ENCODE peak calls at places on chromosomes 2 and 18, in eight cellular contexts. T is body of pancreas, W is prostate gland, R is SJSA1, Z is neural progenitor cell, E is Caco-2, J is psoas muscle, H is Peyer's patch. B is an unnamed sample.
A peak's percentile ranks its signal among the peaks of the same experiment; 100 is the strongest.

GRCh38 chr2:161975062-161975812 is 98.8 kb downstream of the DPP4 start:
- DNase-seq in T (no peak), W (no peak), R (no peak), Z (no peak), E (no peak), J (no peak), H (no peak), B (no peak)

GRCh38 chr2:231884438-231885140 is 41.6 kb downstream of the NPPC start:
- DNase-seq in T (no peak), W (no peak), R (no peak), Z (no peak), E (no peak), J (no peak), H (no peak), B (no peak)

GRCh38 chr2:9556121-9556869 is 665 bp upstream of the ADAM17 start:
- DNase-seq in T (no peak), W (peak; percentile 8), R (no peak), Z (no peak), E (no peak), J (no peak), H (no peak), B (no peak)

GRCh38 chr2:127843677-127844076 is 14.3 kb downstream of the POLR2D start:
- DNase-seq in T (no peak), W (no peak), R (no peak), Z (no peak), E (no peak), J (no peak), H (no peak), B (no peak)

GRCh38 chr18:3321133-3321812 is 59.3 kb downstream of the MYL12B start:
- DNase-seq in T (peak; percentile 13), W (no peak), R (no peak), Z (no peak), E (no peak), J (no peak), H (no peak), B (no peak)

GRCh38 chr2:109148347-109148746 is 19.3 kb downstream of the SH3RF3 start:
- DNase-seq in T (no peak), W (no peak), R (no peak), Z (no peak), E (no peak), J (no peak), H (no peak), B (no peak)

GRCh38 chr2:145380436-145381017 is 860.6 kb upstream of the ZEB2 start:
- DNase-seq in T (no peak), W (no peak), R (no peak), Z (no peak), E (no peak), J (no peak), H (no peak), B (no peak)

GRCh38 chr2:229611360-229611759 is 103.0 kb downstream of the DNER start:
- DNase-seq in T (no peak), W (no peak), R (no peak), Z (no peak), E (no peak), J (no peak), H (no peak), B (no peak)

GRCh38 chr18:61569176-61569892 is 236.1 kb downstream of the CDH20 start:
- DNase-seq in T (no peak), W (no peak), R (peak; percentile 79), Z (no peak), E (no peak), J (peak; percentile 19), H (no peak), B (peak; percentile 51)

GRCh38 chr2:71452565-71452964 is 796 bp upstream of the DYSF start:
- DNase-seq in T (no peak), W (no peak), R (no peak), Z (peak; percentile 57), E (peak; percentile 81), J (peak; percentile 75), H (no peak), B (peak; percentile 52)

GRCh38 chr2:71455011-71455740 is 1.8 kb downstream of the DYSF start:
- DNase-seq in T (no peak), W (no peak), R (no peak), Z (no peak), E (no peak), J (no peak), H (no peak), B (no peak)

GRCh38 chr2:71454221-71455010 is 1.1 kb downstream of the DYSF start:
- DNase-seq in T (no peak), W (no peak), R (no peak), Z (no peak), E (no peak), J (peak; percentile 67), H (no peak), B (peak; percentile 73)

GRCh38 chr2:71451695-71452094 is 1.7 kb upstream of the DYSF start:
- DNase-seq in T (no peak), W (no peak), R (no peak), Z (no peak), E (no peak), J (no peak), H (no peak), B (no peak)

GRCh38 chr2:71453404-71454220 is at the start of gene DYSF:
- DNase-seq in T (peak; percentile 38), W (no peak), R (no peak), Z (peak; percentile 88), E (peak; percentile 67), J (peak; percentile 80), H (no peak), B (peak; percentile 71)
- H3K4me1 ChIP-seq in T (peaks cover 21% of the 10 kb centered on the region), W (peaks cover 5% of the 10 kb centered on the region), R (peaks cover 46% of the 10 kb centered on the region), Z (peaks cover 32% of the 10 kb centered on the region), E (peaks cover 18% of the 10 kb centered on the region), J (peaks cover 71% of the 10 kb centered on the region), H (no peaks in the 10 kb centered on the region), B (peaks cover 82% of the 10 kb centered on the region)

DNA sequence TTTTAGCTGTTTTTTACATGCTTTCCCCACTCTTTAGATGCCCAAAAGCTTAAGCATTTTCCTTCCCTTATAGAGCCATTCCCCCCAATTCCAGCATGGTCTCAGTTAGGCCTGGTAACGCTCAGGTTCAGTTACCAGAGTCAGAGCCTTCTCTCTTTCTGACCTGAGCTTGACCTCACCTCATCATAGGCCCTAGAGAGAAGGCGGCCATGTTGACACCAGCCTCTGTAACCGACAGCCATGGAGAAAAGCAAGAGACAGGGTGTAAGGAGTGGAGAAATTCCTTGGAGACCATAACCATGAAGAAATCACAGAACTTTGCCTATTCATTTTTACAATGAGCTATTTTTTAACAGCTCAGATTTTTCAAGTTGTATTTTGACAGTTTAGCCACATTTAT is 99.4 kb downstream of the RTN4 start:
- DNase-seq in T (no peak), W (no peak), R (no peak), Z (no peak), E (no peak), J (no peak), H (no peak), B (no peak)
- H3K4me1 ChIP-seq in T (peaks cover 14% of the 10 kb centered on the region), W (peaks cover 16% of the 10 kb centered on the region), R (peaks cover 24% of the 10 kb centered on the region), Z (peaks cover 26% of the 10 kb centered on the region), E (peaks cover 7% of the 10 kb centered on the region), J (peaks cover 18% of the 10 kb centered on the region), H (no peaks in the 10 kb centered on the region), B (no peaks in the 10 kb centered on the region)

GRCh38 chr2:174632847-174633620 is 35.4 kb upstream of the WIPF1 start:
- DNase-seq in T (no peak), W (no peak), R (no peak), Z (no peak), E (no peak), J (no peak), H (peak; percentile 28), B (no peak)
- H3K4me1 ChIP-seq in T (no peaks in the 10 kb centered on the region), W (no peaks in the 10 kb centered on the region), R (peaks cover 22% of the 10 kb centered on the region), Z (peaks cover 12% of the 10 kb centered on the region), E (no peaks in the 10 kb centered on the region), J (no peaks in the 10 kb centered on the region), H (peaks cover 5% of the 10 kb centered on the region), B (peaks cover 46% of the 10 kb centered on the region)

DNA sequence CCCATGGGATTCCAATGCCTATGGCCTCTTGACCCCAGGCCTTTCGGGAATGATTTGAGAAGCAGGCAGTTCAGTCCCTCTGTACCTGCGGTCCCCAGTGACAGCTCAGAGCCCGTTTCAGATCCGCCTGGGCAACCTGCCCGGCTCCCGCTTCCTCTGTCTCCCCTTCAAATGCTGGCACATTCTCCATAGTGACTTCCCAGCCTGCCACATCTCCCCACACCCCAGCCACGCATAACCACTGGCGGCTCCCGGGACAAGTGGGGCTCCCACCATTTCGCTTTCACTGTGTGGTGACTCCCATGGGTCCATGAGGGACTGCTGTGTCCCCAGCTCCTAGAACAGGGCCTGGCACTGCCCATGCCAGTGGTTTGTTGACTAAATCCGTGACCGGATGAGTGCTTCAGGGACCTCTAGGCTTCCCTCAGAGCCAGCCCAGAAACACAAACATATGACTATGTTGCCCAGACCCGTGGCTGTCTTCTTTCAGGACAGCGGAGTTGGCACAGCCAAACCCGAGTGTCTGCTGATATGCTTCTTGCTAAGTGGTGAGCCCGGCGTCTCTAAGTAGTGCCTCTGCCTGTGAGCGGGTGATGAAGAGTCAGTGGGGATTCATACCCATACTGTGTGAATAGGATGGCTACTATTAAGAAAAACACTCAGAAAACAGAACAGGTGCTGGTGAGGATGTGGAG is 91.2 kb downstream of the GLI2 start:
- DNase-seq in T (no peak), W (no peak), R (no peak), Z (no peak), E (no peak), J (no peak), H (no peak), B (no peak)
- H3K4me1 ChIP-seq in T (no peaks in the 10 kb centered on the region), W (no peaks in the 10 kb centered on the region), R (peaks cover 27% of the 10 kb centered on the region), Z (peaks cover 3% of the 10 kb centered on the region), E (no peaks in the 10 kb centered on the region), J (no peaks in the 10 kb centered on the region), H (no peaks in the 10 kb centered on the region), B (peaks cover 23% of the 10 kb centered on the region)